ENCODE peak calls at places on chromosomes 5 and 9, in nine cellular contexts. One of them, this sample, is unnamed.
A peak's percentile ranks its signal among the peaks of the same experiment; 100 is the strongest.

GRCh38 chr5:141870226-141870625 is 8.0 kb downstream of the PCDH1 start:
- DNase-seq in WERI-Rb-1: no peak
- DNase-seq in kidney: no peak
- DNase-seq in left lung: no peak
- DNase-seq in CD8-positive, alpha-beta T cell: no peak
- DNase-seq in lower lobe of right lung: no peak
- DNase-seq in neuronal stem cell: no peak
- DNase-seq in breast epithelium: no peak
- DNase-seq in Caco-2: no peak
- DNase-seq in this sample: peak; percentile 55

GRCh38 chr9:69571032-69571431 is 101.1 kb downstream of the APBA1 start:
- DNase-seq in CD8-positive, alpha-beta T cell: no peak
- DNase-seq in neuronal stem cell: no peak
- DNase-seq in breast epithelium: no peak
- DNase-seq in left lung: no peak
- DNase-seq in lower lobe of right lung: no peak
- DNase-seq in WERI-Rb-1: no peak
- DNase-seq in Caco-2: no peak
- DNase-seq in kidney: no peak
- DNase-seq in this sample: no peak

GRCh38 chr5:106875591-106876297 is 795.0 kb downstream of the EFNA5 start:
- DNase-seq in neuronal stem cell: no peak
- DNase-seq in kidney: no peak
- DNase-seq in CD8-positive, alpha-beta T cell: no peak
- DNase-seq in lower lobe of right lung: no peak
- DNase-seq in left lung: peak; percentile 61
- DNase-seq in Caco-2: peak; percentile 52
- DNase-seq in WERI-Rb-1: peak; percentile 71
- DNase-seq in breast epithelium: no peak
- DNase-seq in this sample: peak; percentile 91

GRCh38 chr5:84564311-84564710 is 179.6 kb upstream of the EDIL3 start:
- DNase-seq in left lung: no peak
- DNase-seq in CD8-positive, alpha-beta T cell: no peak
- DNase-seq in WERI-Rb-1: no peak
- DNase-seq in neuronal stem cell: no peak
- DNase-seq in Caco-2: no peak
- DNase-seq in kidney: no peak
- DNase-seq in lower lobe of right lung: no peak
- DNase-seq in breast epithelium: no peak
- DNase-seq in this sample: no peak

GRCh38 chr5:55220433-55221185 is 6.5 kb downstream of the MCIDAS start:
- DNase-seq in left lung: no peak
- DNase-seq in breast epithelium: no peak
- DNase-seq in Caco-2: no peak
- DNase-seq in lower lobe of right lung: no peak
- DNase-seq in CD8-positive, alpha-beta T cell: no peak
- DNase-seq in neuronal stem cell: no peak
- DNase-seq in WERI-Rb-1: peak; percentile 78
- DNase-seq in kidney: peak; percentile 78
- DNase-seq in this sample: peak; percentile 91

GRCh38 chr5:177325868-177326381 is 14.2 kb upstream of the MXD3 start:
- DNase-seq in CD8-positive, alpha-beta T cell: no peak
- DNase-seq in WERI-Rb-1: no peak
- DNase-seq in kidney: peak; percentile 7
- DNase-seq in left lung: no peak
- DNase-seq in Caco-2: peak; percentile 70
- DNase-seq in breast epithelium: no peak
- DNase-seq in lower lobe of right lung: peak; percentile 11
- DNase-seq in neuronal stem cell: no peak
- DNase-seq in this sample: no peak

GRCh38 chr5:72151169-72151568 is 43.9 kb downstream of the MAP1B start:
- DNase-seq in neuronal stem cell: no peak
- DNase-seq in CD8-positive, alpha-beta T cell: no peak
- DNase-seq in left lung: no peak
- DNase-seq in lower lobe of right lung: no peak
- DNase-seq in kidney: no peak
- DNase-seq in breast epithelium: no peak
- DNase-seq in Caco-2: no peak
- DNase-seq in WERI-Rb-1: no peak
- DNase-seq in this sample: no peak

GRCh38 chr5:7208911-7209310 is 187.0 kb upstream of the ADCY2 start:
- DNase-seq in left lung: no peak
- DNase-seq in WERI-Rb-1: no peak
- DNase-seq in Caco-2: no peak
- DNase-seq in CD8-positive, alpha-beta T cell: no peak
- DNase-seq in breast epithelium: no peak
- DNase-seq in lower lobe of right lung: no peak
- DNase-seq in neuronal stem cell: no peak
- DNase-seq in kidney: no peak
- DNase-seq in this sample: no peak

GRCh38 chr5:52269853-52270252 is 517.9 kb upstream of the ITGA1 start:
- DNase-seq in CD8-positive, alpha-beta T cell: no peak
- DNase-seq in breast epithelium: no peak
- DNase-seq in neuronal stem cell: no peak
- DNase-seq in left lung: no peak
- DNase-seq in WERI-Rb-1: no peak
- DNase-seq in Caco-2: no peak
- DNase-seq in kidney: no peak
- DNase-seq in lower lobe of right lung: no peak
- DNase-seq in this sample: no peak

GRCh38 chr5:142680605-142681259 is 5.2 kb downstream of the FGF1 start:
- DNase-seq in left lung: no peak
- DNase-seq in Caco-2: peak; percentile 76
- DNase-seq in CD8-positive, alpha-beta T cell: no peak
- DNase-seq in breast epithelium: no peak
- DNase-seq in WERI-Rb-1: no peak
- DNase-seq in kidney: no peak
- DNase-seq in neuronal stem cell: no peak
- DNase-seq in lower lobe of right lung: no peak
- DNase-seq in this sample: peak; percentile 49

GRCh38 chr5:120465281-120465961 is 1.3 kb downstream of the PRR16 start:
- DNase-seq in lower lobe of right lung: no peak
- DNase-seq in neuronal stem cell: peak; percentile 46
- DNase-seq in kidney: peak; percentile 72
- DNase-seq in CD8-positive, alpha-beta T cell: no peak
- DNase-seq in breast epithelium: no peak
- DNase-seq in Caco-2: no peak
- DNase-seq in left lung: peak; percentile 76
- DNase-seq in WERI-Rb-1: peak; percentile 33
- DNase-seq in this sample: peak; percentile 90

GRCh38 chr5:79746645-79747044 is 57.0 kb downstream of the CMYA5 start:
- DNase-seq in kidney: no peak
- DNase-seq in left lung: peak; percentile 14
- DNase-seq in WERI-Rb-1: no peak
- DNase-seq in CD8-positive, alpha-beta T cell: no peak
- DNase-seq in neuronal stem cell: no peak
- DNase-seq in Caco-2: no peak
- DNase-seq in lower lobe of right lung: no peak
- DNase-seq in breast epithelium: no peak
- DNase-seq in this sample: peak; percentile 55

DNA sequence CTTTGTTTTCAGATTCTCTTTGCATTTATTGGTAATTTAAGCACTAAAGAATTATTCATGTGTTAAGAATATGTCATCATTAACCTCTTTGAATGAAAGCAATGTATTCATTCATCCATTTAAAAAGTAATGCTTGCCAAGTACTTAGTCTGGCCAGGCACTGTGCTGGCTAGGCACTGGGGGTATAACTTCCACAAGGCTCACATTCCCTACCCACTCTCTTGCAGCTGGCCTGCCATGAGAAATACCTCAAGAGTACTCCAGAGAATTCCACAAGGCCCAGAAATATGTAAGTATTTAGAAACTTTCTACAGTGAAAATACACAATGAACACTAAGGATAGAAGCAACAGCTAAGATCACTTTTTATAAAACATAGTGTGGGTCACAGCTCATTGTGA is 25.4 kb downstream of the ZNF300 start:
- DNase-seq in kidney: no peak
- DNase-seq in neuronal stem cell: no peak
- DNase-seq in lower lobe of right lung: no peak
- DNase-seq in Caco-2: no peak
- DNase-seq in breast epithelium: no peak
- DNase-seq in WERI-Rb-1: no peak
- DNase-seq in left lung: no peak
- DNase-seq in CD8-positive, alpha-beta T cell: no peak
- DNase-seq in this sample: no peak
- H3K9me3 ChIP-seq in kidney: peaks cover 41% of the 10 kb centered on the region
- H3K9me3 ChIP-seq in neuronal stem cell: no peaks in the 10 kb centered on the region
- H3K9me3 ChIP-seq in lower lobe of right lung: peaks cover 16% of the 10 kb centered on the region
- H3K9me3 ChIP-seq in Caco-2: peaks cover 20% of the 10 kb centered on the region
- H3K9me3 ChIP-seq in breast epithelium: peaks cover 86% of the 10 kb centered on the region
- H3K9me3 ChIP-seq in WERI-Rb-1: peaks cover 1% of the 10 kb centered on the region
- H3K9me3 ChIP-seq in left lung: peaks cover 90% of the 10 kb centered on the region
- H3K9me3 ChIP-seq in CD8-positive, alpha-beta T cell: no peaks in the 10 kb centered on the region
- H3K9me3 ChIP-seq in this sample: peaks cover 6% of the 10 kb centered on the region

GRCh38 chr9:4814913-4815312 is 22.2 kb downstream of the RCL1 start:
- DNase-seq in kidney: no peak
- DNase-seq in left lung: no peak
- DNase-seq in lower lobe of right lung: no peak
- DNase-seq in CD8-positive, alpha-beta T cell: no peak
- DNase-seq in Caco-2: no peak
- DNase-seq in WERI-Rb-1: no peak
- DNase-seq in neuronal stem cell: no peak
- DNase-seq in breast epithelium: no peak
- DNase-seq in this sample: no peak

GRCh38 chr9:4812872-4813271 is 20.1 kb downstream of the RCL1 start:
- DNase-seq in neuronal stem cell: no peak
- DNase-seq in CD8-positive, alpha-beta T cell: no peak
- DNase-seq in left lung: no peak
- DNase-seq in WERI-Rb-1: no peak
- DNase-seq in Caco-2: no peak
- DNase-seq in breast epithelium: no peak
- DNase-seq in kidney: no peak
- DNase-seq in lower lobe of right lung: no peak
- DNase-seq in this sample: no peak

GRCh38 chr9:4815381-4815956 is 22.7 kb downstream of the RCL1 start:
- DNase-seq in breast epithelium: no peak
- DNase-seq in left lung: no peak
- DNase-seq in Caco-2: no peak
- DNase-seq in lower lobe of right lung: no peak
- DNase-seq in neuronal stem cell: no peak
- DNase-seq in CD8-positive, alpha-beta T cell: no peak
- DNase-seq in kidney: no peak
- DNase-seq in WERI-Rb-1: no peak
- DNase-seq in this sample: no peak

GRCh38 chr9:4811824-4812223 is 19.1 kb downstream of the RCL1 start:
- DNase-seq in WERI-Rb-1: no peak
- DNase-seq in neuronal stem cell: no peak
- DNase-seq in lower lobe of right lung: no peak
- DNase-seq in breast epithelium: no peak
- DNase-seq in Caco-2: no peak
- DNase-seq in CD8-positive, alpha-beta T cell: no peak
- DNase-seq in left lung: no peak
- DNase-seq in kidney: no peak
- DNase-seq in this sample: no peak

GRCh38 chr9:4810565-4810964 is 17.8 kb downstream of the RCL1 start:
- DNase-seq in lower lobe of right lung: no peak
- DNase-seq in left lung: no peak
- DNase-seq in neuronal stem cell: no peak
- DNase-seq in WERI-Rb-1: no peak
- DNase-seq in breast epithelium: no peak
- DNase-seq in CD8-positive, alpha-beta T cell: no peak
- DNase-seq in Caco-2: no peak
- DNase-seq in kidney: no peak
- DNase-seq in this sample: no peak
- H3K9me3 ChIP-seq in lower lobe of right lung: peaks cover 15% of the 10 kb centered on the region
- H3K9me3 ChIP-seq in left lung: peaks cover 12% of the 10 kb centered on the region
- H3K9me3 ChIP-seq in neuronal stem cell: peaks cover 14% of the 10 kb centered on the region
- H3K9me3 ChIP-seq in WERI-Rb-1: peaks cover 4% of the 10 kb centered on the region
- H3K9me3 ChIP-seq in breast epithelium: peaks cover 10% of the 10 kb centered on the region
- H3K9me3 ChIP-seq in CD8-positive, alpha-beta T cell: no peaks in the 10 kb centered on the region
- H3K9me3 ChIP-seq in Caco-2: peaks cover 6% of the 10 kb centered on the region
- H3K9me3 ChIP-seq in kidney: peaks cover 4% of the 10 kb centered on the region
- H3K9me3 ChIP-seq in this sample: peaks cover 25% of the 10 kb centered on the region

DNA sequence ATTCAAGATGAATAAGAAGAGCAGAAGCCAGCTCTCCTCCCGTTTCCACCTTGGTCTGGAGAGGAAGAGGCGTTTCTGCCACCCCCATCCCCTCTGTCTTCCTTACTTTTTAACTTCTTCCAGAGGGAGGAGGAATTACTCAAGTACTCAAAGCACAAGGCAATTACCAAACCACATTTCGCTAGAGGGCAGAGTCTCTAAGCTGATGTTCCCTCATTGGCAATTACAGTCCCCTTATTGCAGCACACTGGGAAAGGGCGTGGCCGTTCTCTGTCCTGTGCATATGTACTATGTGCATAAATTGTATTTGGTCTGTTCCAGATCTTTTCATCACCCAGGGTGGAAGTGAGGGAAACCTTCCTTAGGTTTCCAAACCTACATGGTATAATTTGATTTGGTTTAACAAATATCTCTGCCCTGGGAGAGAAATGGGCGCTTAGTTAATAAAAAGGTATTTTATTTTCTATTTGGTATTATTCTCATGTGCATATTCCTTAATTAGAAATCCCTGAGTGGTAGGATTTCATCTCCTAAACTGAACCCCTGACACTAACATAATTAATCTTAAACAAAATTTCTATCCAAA is 29.8 kb upstream of the ALDOB start:
- DNase-seq in kidney: no peak
- DNase-seq in neuronal stem cell: peak; percentile 14
- DNase-seq in WERI-Rb-1: peak; percentile 71
- DNase-seq in left lung: peak; percentile 27
- DNase-seq in lower lobe of right lung: peak; percentile 58
- DNase-seq in breast epithelium: no peak
- DNase-seq in Caco-2: peak; percentile 64
- DNase-seq in CD8-positive, alpha-beta T cell: no peak
- DNase-seq in this sample: peak; percentile 67
- H3K9me3 ChIP-seq in kidney: no peaks in the 10 kb centered on the region
- H3K9me3 ChIP-seq in neuronal stem cell: no peaks in the 10 kb centered on the region
- H3K9me3 ChIP-seq in WERI-Rb-1: no peaks in the 10 kb centered on the region
- H3K9me3 ChIP-seq in left lung: no peaks in the 10 kb centered on the region
- H3K9me3 ChIP-seq in lower lobe of right lung: no peaks in the 10 kb centered on the region
- H3K9me3 ChIP-seq in breast epithelium: no peaks in the 10 kb centered on the region
- H3K9me3 ChIP-seq in Caco-2: no peaks in the 10 kb centered on the region
- H3K9me3 ChIP-seq in CD8-positive, alpha-beta T cell: no peaks in the 10 kb centered on the region
- H3K9me3 ChIP-seq in this sample: no peaks in the 10 kb centered on the region

GRCh38 chr9:102506391-102506790 is 488.7 kb upstream of the CYLC2 start:
- DNase-seq in left lung: no peak
- DNase-seq in WERI-Rb-1: no peak
- DNase-seq in kidney: no peak
- DNase-seq in breast epithelium: no peak
- DNase-seq in Caco-2: no peak
- DNase-seq in neuronal stem cell: no peak
- DNase-seq in CD8-positive, alpha-beta T cell: no peak
- DNase-seq in lower lobe of right lung: no peak
- DNase-seq in this sample: no peak

DNA sequence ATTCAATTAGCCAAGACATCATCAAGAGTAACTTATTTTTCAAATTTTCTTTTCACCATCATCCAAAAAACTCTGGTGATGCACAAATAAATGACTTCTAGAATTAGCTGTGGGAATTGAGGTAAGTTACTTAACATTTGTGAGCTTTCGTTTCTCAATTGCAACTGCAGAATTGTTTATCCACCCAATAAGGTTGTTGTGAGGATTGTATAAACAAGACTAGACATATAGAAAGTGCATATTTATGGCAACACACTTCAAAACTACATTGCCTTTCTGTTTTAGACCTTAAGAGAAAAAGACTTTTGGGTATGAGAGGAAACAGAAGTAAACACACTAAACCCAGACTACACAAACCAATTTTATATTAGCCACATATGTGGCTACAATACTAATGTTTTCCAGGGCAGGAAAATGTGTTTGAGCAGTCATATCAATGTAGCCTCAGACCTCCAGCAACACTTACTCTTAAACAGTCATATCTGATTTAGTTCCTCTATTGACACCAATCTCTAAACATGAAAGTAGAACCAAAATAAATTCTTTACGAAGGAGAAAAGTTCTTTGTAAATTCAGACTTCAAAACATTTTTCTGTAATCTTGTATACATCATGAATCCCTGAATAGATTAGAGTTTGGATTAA is 488.0 kb upstream of the CYLC2 start:
- DNase-seq in lower lobe of right lung: no peak
- DNase-seq in WERI-Rb-1: no peak
- DNase-seq in kidney: no peak
- DNase-seq in breast epithelium: no peak
- DNase-seq in CD8-positive, alpha-beta T cell: no peak
- DNase-seq in left lung: no peak
- DNase-seq in neuronal stem cell: no peak
- DNase-seq in Caco-2: no peak
- DNase-seq in this sample: no peak
- H3K9me3 ChIP-seq in lower lobe of right lung: no peaks in the 10 kb centered on the region
- H3K9me3 ChIP-seq in WERI-Rb-1: no peaks in the 10 kb centered on the region
- H3K9me3 ChIP-seq in kidney: no peaks in the 10 kb centered on the region
- H3K9me3 ChIP-seq in breast epithelium: no peaks in the 10 kb centered on the region
- H3K9me3 ChIP-seq in CD8-positive, alpha-beta T cell: no peaks in the 10 kb centered on the region
- H3K9me3 ChIP-seq in left lung: peaks cover 4% of the 10 kb centered on the region
- H3K9me3 ChIP-seq in neuronal stem cell: no peaks in the 10 kb centered on the region
- H3K9me3 ChIP-seq in Caco-2: no peaks in the 10 kb centered on the region
- H3K9me3 ChIP-seq in this sample: peaks cover 24% of the 10 kb centered on the region